ENCODE peak calls at places on chromosomes 7 and 10, in six cellular contexts. N is mesenchymal stem cell, D is IMR-90, L is neuronal stem cell, E is H1, C is H9. S is an unnamed sample.
A peak's percentile ranks its signal among the peaks of the same experiment; 100 is the strongest.

GRCh38 chr7:108613949-108614381 is 44.3 kb downstream of the DNAJB9 start:
- DNase-seq in D (no peak), N (no peak), E (no peak), C (no peak), L (no peak), S (no peak)

GRCh38 chr7:2169923-2170575 is 62.7 kb downstream of the MAD1L1 start:
- DNase-seq in N (no peak), C (peak; percentile 26), D (no peak), L (no peak), E (no peak), S (no peak)

GRCh38 chr7:50069613-50070012 is 23.4 kb downstream of the ZPBP start:
- DNase-seq in N (no peak), D (no peak), L (no peak), C (peak; percentile 41), E (no peak), S (peak; percentile 30)

GRCh38 chr10:76184647-76185046 is 753.2 kb downstream of the LRMDA start:
- DNase-seq in N (no peak), E (no peak), C (no peak), D (no peak), L (no peak), S (no peak)

GRCh38 chr10:89576022-89576421 is 40.6 kb upstream of the SLC16A12 start:
- DNase-seq in D (no peak), E (no peak), N (no peak), L (no peak), C (no peak), S (no peak)

GRCh38 chr10:24390746-24391145 is 181.8 kb downstream of the KIAA1217 start:
- DNase-seq in C (no peak), N (no peak), E (no peak), D (peak; percentile 25), L (no peak), S (no peak)

GRCh38 chr7:8388257-8388625 is 45.2 kb upstream of the NXPH1 start:
- DNase-seq in D (no peak), L (no peak), N (no peak), C (no peak), E (no peak), S (no peak)

GRCh38 chr10:6563075-6563474 is 17.0 kb downstream of the PRKCQ start:
- DNase-seq in C (no peak), L (no peak), N (no peak), E (no peak), D (no peak), S (peak; percentile 36)

GRCh38 chr7:45151131-45151684 is 6.4 kb upstream of the RAMP3 start:
- DNase-seq in C (peak; percentile 18), D (no peak), N (no peak), E (no peak), L (no peak), S (no peak)

GRCh38 chr7:120852700-120853099 is 5.2 kb downstream of the TSPAN12 start:
- DNase-seq in E (no peak), L (no peak), D (no peak), C (no peak), N (no peak), S (no peak)

GRCh38 chr10:132845780-132846595 is 60.0 kb upstream of the NKX6-2 start:
- DNase-seq in E (no peak), N (no peak), C (peak; percentile 19), D (no peak), L (no peak), S (no peak)

DNA sequence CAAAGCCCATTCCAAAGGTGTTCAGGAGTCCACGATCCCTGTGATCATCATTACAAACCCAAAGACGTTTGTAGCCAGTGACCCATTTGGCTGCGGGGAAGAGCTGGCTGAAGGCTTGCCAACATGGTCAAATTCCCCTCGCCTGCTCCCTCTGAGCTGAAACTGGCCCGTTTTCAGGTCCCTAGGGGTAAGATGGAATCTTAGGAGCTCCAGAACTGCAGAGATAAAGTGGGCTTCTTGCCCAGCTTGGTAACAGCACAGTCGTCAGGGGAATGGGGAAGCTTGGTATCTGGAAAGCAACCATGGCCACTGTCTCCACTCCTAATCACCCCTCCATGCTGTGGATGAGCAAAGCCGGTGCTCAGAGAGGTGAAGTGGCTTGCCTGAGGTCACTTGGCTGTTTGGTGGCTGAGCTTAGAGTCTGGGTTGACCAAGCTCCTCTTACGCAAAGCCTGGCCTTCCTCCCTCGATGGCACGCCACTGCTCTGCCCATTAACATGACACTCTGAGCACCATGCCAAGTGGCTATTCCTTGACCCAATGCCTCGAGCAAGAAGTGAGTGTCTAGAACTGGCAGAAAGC is 155.5 kb downstream of the NEURL1 start:
- DNase-seq in N (no peak), C (no peak), D (peak; percentile 16), L (no peak), E (no peak), S (no peak)
- H2BK15ac ChIP-seq in N (no peak overlapping the region), C (no peak overlapping the region), D (no peak overlapping the region), L (no peak overlapping the region), E (peak overlapping the region; percentile 54), S (no peak overlapping the region)

GRCh38 chr10:92123031-92123450 is 167.8 kb downstream of the CPEB3 start:
- DNase-seq in D (no peak), N (no peak), C (no peak), E (no peak), L (no peak), S (no peak)
- H3K4me2 ChIP-seq in D (no peak overlapping the region), N (no peak overlapping the region), C (no peak overlapping the region), E (no peak overlapping the region), L (no peak overlapping the region), S (no peak overlapping the region)

GRCh38 chr10:119303886-119304285 is 96.5 kb downstream of the GRK5 start:
- DNase-seq in D (no peak), L (no peak), N (no peak), E (no peak), C (no peak), S (no peak)

GRCh38 chr10:119306514-119306951 is 99.2 kb downstream of the GRK5 start:
- DNase-seq in D (no peak), N (peak; percentile 36), E (no peak), C (no peak), L (no peak), S (no peak)

GRCh38 chr10:119302591-119303253 is 95.4 kb downstream of the GRK5 start:
- DNase-seq in L (no peak), C (no peak), E (no peak), D (no peak), N (no peak), S (no peak)

GRCh38 chr10:119305860-119306513 is 98.6 kb downstream of the GRK5 start:
- DNase-seq in E (no peak), C (no peak), L (no peak), D (peak; percentile 99), N (peak; percentile 99), S (peak; percentile 53)

GRCh38 chr10:119304541-119304940 is 97.2 kb downstream of the GRK5 start:
- DNase-seq in E (no peak), D (no peak), C (no peak), L (no peak), N (no peak), S (no peak)
- H2BK15ac ChIP-seq in E (no peak overlapping the region), D (no peak overlapping the region), C (no peak overlapping the region), L (no peak overlapping the region), N (no peak overlapping the region), S (no peak overlapping the region)

DNA sequence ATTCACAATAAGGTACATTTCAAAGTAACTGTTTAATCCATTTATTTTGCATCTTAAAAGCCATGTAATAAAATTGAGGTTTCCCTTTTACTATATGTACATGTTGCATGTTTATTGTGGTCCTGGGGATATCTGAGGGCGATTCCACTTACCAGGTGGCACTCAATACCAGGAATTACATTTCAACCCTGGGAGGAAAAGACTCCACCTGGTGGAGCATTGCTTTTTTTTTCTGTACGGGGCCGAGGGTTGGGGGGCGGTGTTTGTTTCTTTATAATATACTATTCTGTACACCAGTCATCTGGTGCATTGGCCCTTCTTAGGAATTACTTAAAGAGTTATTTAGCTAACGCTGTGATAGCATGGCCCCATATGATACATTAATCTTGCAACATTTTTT is 7.1 kb upstream of the HGF start:
- DNase-seq in D (no peak), N (no peak), E (no peak), L (no peak), C (no peak), S (peak; percentile 18)
- H3K4me2 ChIP-seq in D (no peak overlapping the region), N (no peak overlapping the region), E (no peak overlapping the region), L (no peak overlapping the region), C (no peak overlapping the region), S (no peak overlapping the region)

GRCh38 chr10:1807196-1807595 is 69.9 kb upstream of the ADARB2 start:
- DNase-seq in E (no peak), D (no peak), N (no peak), C (no peak), L (no peak), S (no peak)
- H2BK15ac ChIP-seq in E (no peak overlapping the region), D (no peak overlapping the region), N (no peak overlapping the region), C (no peak overlapping the region), L (no peak overlapping the region), S (no peak overlapping the region)

DNA sequence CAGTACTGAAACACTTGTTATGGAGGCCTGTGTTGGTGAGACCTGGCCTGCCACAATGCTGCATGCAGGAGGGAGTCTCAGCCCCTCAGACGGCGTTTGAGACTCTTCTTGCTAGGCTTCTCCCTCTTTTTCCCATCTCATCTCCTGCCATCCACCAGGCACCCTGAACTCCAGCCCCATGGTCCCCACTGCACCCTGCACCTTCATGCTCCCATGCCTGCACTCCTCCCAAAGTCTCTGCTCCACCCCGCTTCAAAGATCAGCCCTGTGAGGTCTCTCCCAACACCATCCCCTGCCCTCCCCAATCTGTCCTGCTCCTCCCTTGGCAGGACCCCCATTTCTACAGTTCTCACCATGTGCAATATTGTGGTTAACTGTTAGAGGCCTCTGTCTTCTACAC is 61.7 kb downstream of the VOPP1 start:
- DNase-seq in L (no peak), C (no peak), N (no peak), D (no peak), E (no peak), S (no peak)
- H3K4me2 ChIP-seq in L (no peak overlapping the region), C (no peak overlapping the region), N (no peak overlapping the region), D (no peak overlapping the region), E (no peak overlapping the region), S (no peak overlapping the region)

GRCh38 chr7:157622408-157623221 is 285.8 kb downstream of the DNAJB6 start:
- DNase-seq in N (no peak), L (no peak), C (no peak), D (no peak), E (no peak), S (no peak)
- H2BK15ac ChIP-seq in N (no peak overlapping the region), L (no peak overlapping the region), C (no peak overlapping the region), D (no peak overlapping the region), E (no peak overlapping the region), S (no peak overlapping the region)

GRCh38 chr7:57867884-57868701 is 418.1 kb downstream of the ZNF716 start:
- DNase-seq in C (no peak), E (no peak), N (no peak), L (no peak), D (no peak), S (no peak)
- H3K4me2 ChIP-seq in C (no peak overlapping the region), E (no peak overlapping the region), N (no peak overlapping the region), L (no peak overlapping the region), D (no peak overlapping the region), S (no peak overlapping the region)

S was measured in mesendoderm.